ENCODE peak calls at places on chromosomes 5 and 9, in five cellular contexts. One of them, this sample, is unnamed.

GRCh38 chr5:137487600-137487999 is 11.5 kb downstream of the SPOCK1 start:
- DNase-seq in neuronal stem cell: no peak
- DNase-seq in activated T-helper 2 cell treated with anti-CD3 and anti-CD28 coated beads, Interferon-gamma antibody, Interleukin-2, Interleukin-4, amounts not matched to agents 10 μg/mL and 5 μg/mL and 100 μg/mL, durations not matched to agents 14 hours and 24 hours and 36 hours: no peak
- DNase-seq in skeletal muscle cell: peak
- DNase-seq in NCI-H446: peak
- DNase-seq in this sample: no peak

GRCh38 chr5:168086736-168087135 is 204.7 kb upstream of the WWC1 start:
- DNase-seq in neuronal stem cell: no peak
- DNase-seq in activated T-helper 2 cell treated with anti-CD3 and anti-CD28 coated beads, Interferon-gamma antibody, Interleukin-2, Interleukin-4, amounts not matched to agents 10 μg/mL and 5 μg/mL and 100 μg/mL, durations not matched to agents 14 hours and 24 hours and 36 hours: no peak
- DNase-seq in skeletal muscle cell: no peak
- DNase-seq in NCI-H446: no peak
- DNase-seq in this sample: no peak

GRCh38 chr5:160312139-160312959 is at the start of gene CCNJL:
- DNase-seq in neuronal stem cell: peak
- DNase-seq in activated T-helper 2 cell treated with anti-CD3 and anti-CD28 coated beads, Interferon-gamma antibody, Interleukin-2, Interleukin-4, amounts not matched to agents 10 μg/mL and 5 μg/mL and 100 μg/mL, durations not matched to agents 14 hours and 24 hours and 36 hours: no peak
- DNase-seq in skeletal muscle cell: no peak
- DNase-seq in NCI-H446: peak
- DNase-seq in this sample: no peak

GRCh38 chr9:2093920-2094597 is 78.9 kb downstream of the SMARCA2 start:
- DNase-seq in neuronal stem cell: no peak
- DNase-seq in activated T-helper 2 cell treated with anti-CD3 and anti-CD28 coated beads, Interferon-gamma antibody, Interleukin-2, Interleukin-4, amounts not matched to agents 10 μg/mL and 5 μg/mL and 100 μg/mL, durations not matched to agents 14 hours and 24 hours and 36 hours: no peak
- DNase-seq in skeletal muscle cell: no peak
- DNase-seq in NCI-H446: no peak
- DNase-seq in this sample: no peak

GRCh38 chr9:109624143-109624542 is 126.0 kb upstream of the PTPN3 start:
- DNase-seq in neuronal stem cell: no peak
- DNase-seq in activated T-helper 2 cell treated with anti-CD3 and anti-CD28 coated beads, Interferon-gamma antibody, Interleukin-2, Interleukin-4, amounts not matched to agents 10 μg/mL and 5 μg/mL and 100 μg/mL, durations not matched to agents 14 hours and 24 hours and 36 hours: no peak
- DNase-seq in skeletal muscle cell: no peak
- DNase-seq in NCI-H446: no peak
- DNase-seq in this sample: no peak

GRCh38 chr5:150217874-150218692 is 28.2 kb downstream of the SLC6A7 start:
- DNase-seq in neuronal stem cell: peak
- DNase-seq in activated T-helper 2 cell treated with anti-CD3 and anti-CD28 coated beads, Interferon-gamma antibody, Interleukin-2, Interleukin-4, amounts not matched to agents 10 μg/mL and 5 μg/mL and 100 μg/mL, durations not matched to agents 14 hours and 24 hours and 36 hours: peak
- DNase-seq in skeletal muscle cell: peak
- DNase-seq in NCI-H446: peak
- DNase-seq in this sample: peak

GRCh38 chr5:125597338-125597737 is 825.9 kb upstream of the GRAMD2B start:
- DNase-seq in neuronal stem cell: no peak
- DNase-seq in activated T-helper 2 cell treated with anti-CD3 and anti-CD28 coated beads, Interferon-gamma antibody, Interleukin-2, Interleukin-4, amounts not matched to agents 10 μg/mL and 5 μg/mL and 100 μg/mL, durations not matched to agents 14 hours and 24 hours and 36 hours: no peak
- DNase-seq in skeletal muscle cell: peak
- DNase-seq in NCI-H446: no peak
- DNase-seq in this sample: no peak

GRCh38 chr5:169146158-169146557 is 154.8 kb downstream of the SLIT3 start:
- DNase-seq in neuronal stem cell: no peak
- DNase-seq in activated T-helper 2 cell treated with anti-CD3 and anti-CD28 coated beads, Interferon-gamma antibody, Interleukin-2, Interleukin-4, amounts not matched to agents 10 μg/mL and 5 μg/mL and 100 μg/mL, durations not matched to agents 14 hours and 24 hours and 36 hours: no peak
- DNase-seq in skeletal muscle cell: no peak
- DNase-seq in NCI-H446: no peak
- DNase-seq in this sample: no peak

GRCh38 chr9:34663296-34663590 is 786 bp upstream of the CCL27 start:
- DNase-seq in neuronal stem cell: no peak
- DNase-seq in activated T-helper 2 cell treated with anti-CD3 and anti-CD28 coated beads, Interferon-gamma antibody, Interleukin-2, Interleukin-4, amounts not matched to agents 10 μg/mL and 5 μg/mL and 100 μg/mL, durations not matched to agents 14 hours and 24 hours and 36 hours: peak
- DNase-seq in skeletal muscle cell: no peak
- DNase-seq in NCI-H446: no peak
- DNase-seq in this sample: no peak

GRCh38 chr5:177357459-177358332 is at the start of gene RGS14:
- DNase-seq in neuronal stem cell: no peak
- DNase-seq in activated T-helper 2 cell treated with anti-CD3 and anti-CD28 coated beads, Interferon-gamma antibody, Interleukin-2, Interleukin-4, amounts not matched to agents 10 μg/mL and 5 μg/mL and 100 μg/mL, durations not matched to agents 14 hours and 24 hours and 36 hours: peak
- DNase-seq in skeletal muscle cell: no peak
- DNase-seq in NCI-H446: no peak
- DNase-seq in this sample: peak

GRCh38 chr5:158940977-158941376 is 158.7 kb downstream of the EBF1 start:
- DNase-seq in neuronal stem cell: no peak
- DNase-seq in activated T-helper 2 cell treated with anti-CD3 and anti-CD28 coated beads, Interferon-gamma antibody, Interleukin-2, Interleukin-4, amounts not matched to agents 10 μg/mL and 5 μg/mL and 100 μg/mL, durations not matched to agents 14 hours and 24 hours and 36 hours: no peak
- DNase-seq in skeletal muscle cell: no peak
- DNase-seq in NCI-H446: no peak
- DNase-seq in this sample: no peak

GRCh38 chr9:126676685-126677143 is 63.0 kb downstream of the LMX1B start:
- DNase-seq in neuronal stem cell: peak
- DNase-seq in activated T-helper 2 cell treated with anti-CD3 and anti-CD28 coated beads, Interferon-gamma antibody, Interleukin-2, Interleukin-4, amounts not matched to agents 10 μg/mL and 5 μg/mL and 100 μg/mL, durations not matched to agents 14 hours and 24 hours and 36 hours: no peak
- DNase-seq in skeletal muscle cell: no peak
- DNase-seq in NCI-H446: no peak
- DNase-seq in this sample: no peak

GRCh38 chr9:98091735-98092632 is 27.0 kb downstream of the TRIM14 start:
- DNase-seq in neuronal stem cell: no peak
- DNase-seq in activated T-helper 2 cell treated with anti-CD3 and anti-CD28 coated beads, Interferon-gamma antibody, Interleukin-2, Interleukin-4, amounts not matched to agents 10 μg/mL and 5 μg/mL and 100 μg/mL, durations not matched to agents 14 hours and 24 hours and 36 hours: no peak
- DNase-seq in skeletal muscle cell: peak
- DNase-seq in NCI-H446: no peak
- DNase-seq in this sample: no peak

This sample was measured in activated CD4-positive, alpha-beta memory T cell treated with anti-CD3 and anti-CD28 coated beads, Interleukin-2, amount 10 ng/mL, durations not matched to agents 7 days and 5 days.